ENCODE peak calls at places on chromosomes 13 and 19, in nine cellular contexts. E, B, F, J, G, Q, K, M and A are unnamed samples.
A peak's percentile ranks its signal among the peaks of the same experiment; 100 is the strongest.

GRCh38 chr19:7848779-7849457 is 18.9 kb downstream of the EVI5L start:
- DNase-seq in M (no peak), F (no peak), G (no peak), K (no peak), E (no peak), B (no peak), Q (no peak), J (no peak), A (no peak)

GRCh38 chr19:39046037-39046821 is 13.9 kb upstream of the FBXO27 start:
- DNase-seq in E (peak; percentile 30), G (no peak), M (no peak), J (no peak), F (peak; percentile 61), B (no peak), K (no peak), Q (no peak), A (no peak)

GRCh38 chr19:13849991-13850909 is 26.7 kb upstream of the NANOS3 start:
- DNase-seq in J (peak; percentile 24), Q (peak; percentile 83), M (peak; percentile 88), F (peak; percentile 87), B (peak; percentile 14), K (peak; percentile 67), G (peak; percentile 73), E (no peak), A (peak; percentile 82)

GRCh38 chr19:55319786-55320185 is 5.4 kb downstream of the TMEM150B start:
- DNase-seq in B (no peak), J (no peak), K (no peak), E (no peak), F (peak; percentile 87), Q (no peak), M (peak; percentile 38), G (no peak), A (peak; percentile 22)

GRCh38 chr19:16070366-16070990 is 5.8 kb upstream of the TPM4 start:
- DNase-seq in J (no peak), B (no peak), G (no peak), K (peak; percentile 65), F (no peak), Q (peak; percentile 82), M (peak; percentile 46), E (no peak), A (peak; percentile 81)

GRCh38 chr13:61410669-61411297 is 4.9 kb downstream of the PCDH20 start:
- DNase-seq in E (no peak), F (no peak), K (no peak), M (no peak), J (no peak), G (no peak), Q (no peak), B (peak; percentile 19), A (peak; percentile 24)

GRCh38 chr19:28429356-28429755 is 783.6 kb downstream of the UQCRFS1 start:
- DNase-seq in F (no peak), M (no peak), B (no peak), G (no peak), K (no peak), E (no peak), J (no peak), Q (no peak), A (no peak)

GRCh38 chr19:52778811-52779210 is 7.8 kb downstream of the ZNF600 start:
- DNase-seq in K (peak; percentile 6), G (no peak), J (no peak), Q (peak; percentile 52), M (no peak), B (no peak), E (no peak), F (no peak), A (no peak)

GRCh38 chr13:23898101-23898500 is 799 bp upstream of the C1QTNF9B start:
- DNase-seq in M (no peak), J (no peak), K (no peak), E (no peak), F (no peak), Q (no peak), B (no peak), G (peak; percentile 26), A (no peak)